ENCODE peak calls at places on chromosomes 7 and 10, in seven cellular contexts. One of them, this sample, is unnamed.

GRCh38 chr10:49652416-49653385 is 26.8 kb upstream of the C10orf53 start:
- DNase-seq in NCI-H2081: no peak
- DNase-seq in CD8-positive, alpha-beta memory T cell: no peak
- DNase-seq in nephron progenitor cell: no peak
- DNase-seq in Kasumi-1: no peak
- DNase-seq in glutamatergic neuron: no peak
- DNase-seq in Calu3: no peak
- DNase-seq in this sample: no peak

GRCh38 chr7:21719846-21720245 is 177.0 kb downstream of the DNAH11 start:
- DNase-seq in Calu3: no peak
- DNase-seq in nephron progenitor cell: no peak
- DNase-seq in glutamatergic neuron: no peak
- DNase-seq in Kasumi-1: no peak
- DNase-seq in NCI-H2081: no peak
- DNase-seq in CD8-positive, alpha-beta memory T cell: no peak
- DNase-seq in this sample: no peak

GRCh38 chr10:114647545-114648138 is 10.4 kb downstream of the ABLIM1 start:
- DNase-seq in CD8-positive, alpha-beta memory T cell: no peak
- DNase-seq in Calu3: no peak
- DNase-seq in NCI-H2081: no peak
- DNase-seq in Kasumi-1: no peak
- DNase-seq in nephron progenitor cell: no peak
- DNase-seq in glutamatergic neuron: no peak
- DNase-seq in this sample: no peak

GRCh38 chr7:142569851-142570250 is 179.4 kb upstream of the PRSS1 start:
- DNase-seq in NCI-H2081: no peak
- DNase-seq in Kasumi-1: no peak
- DNase-seq in nephron progenitor cell: no peak
- DNase-seq in CD8-positive, alpha-beta memory T cell: no peak
- DNase-seq in glutamatergic neuron: no peak
- DNase-seq in Calu3: no peak
- DNase-seq in this sample: no peak

GRCh38 chr7:22842383-22842903 is 19.8 kb upstream of the TOMM7 start:
- DNase-seq in nephron progenitor cell: no peak
- DNase-seq in Kasumi-1: no peak
- DNase-seq in Calu3: no peak
- DNase-seq in NCI-H2081: no peak
- DNase-seq in glutamatergic neuron: no peak
- DNase-seq in CD8-positive, alpha-beta memory T cell: no peak
- DNase-seq in this sample: no peak

GRCh38 chr10:16259726-16260125 is 177.1 kb upstream of the PTER start:
- DNase-seq in NCI-H2081: no peak
- DNase-seq in glutamatergic neuron: no peak
- DNase-seq in Kasumi-1: no peak
- DNase-seq in CD8-positive, alpha-beta memory T cell: no peak
- DNase-seq in Calu3: no peak
- DNase-seq in nephron progenitor cell: no peak
- DNase-seq in this sample: no peak

GRCh38 chr7:30163231-30163894 is 28.6 kb downstream of the MTURN start:
- DNase-seq in NCI-H2081: peak; percentile 51
- DNase-seq in Calu3: no peak
- DNase-seq in Kasumi-1: peak; percentile 68
- DNase-seq in CD8-positive, alpha-beta memory T cell: peak; percentile 58
- DNase-seq in nephron progenitor cell: no peak
- DNase-seq in glutamatergic neuron: no peak
- DNase-seq in this sample: no peak

GRCh38 chr10:71077143-71077581 is 135.2 kb upstream of the UNC5B start:
- DNase-seq in CD8-positive, alpha-beta memory T cell: no peak
- DNase-seq in nephron progenitor cell: no peak
- DNase-seq in Kasumi-1: no peak
- DNase-seq in glutamatergic neuron: no peak
- DNase-seq in NCI-H2081: no peak
- DNase-seq in Calu3: no peak
- DNase-seq in this sample: no peak

GRCh38 chr10:96834121-96834520 is 2.0 kb downstream of the LCOR start:
- DNase-seq in Calu3: no peak
- DNase-seq in nephron progenitor cell: no peak
- DNase-seq in CD8-positive, alpha-beta memory T cell: no peak
- DNase-seq in NCI-H2081: no peak
- DNase-seq in Kasumi-1: no peak
- DNase-seq in glutamatergic neuron: no peak
- DNase-seq in this sample: no peak

GRCh38 chr10:27496137-27496536 is 8.0 kb upstream of the RAB18 start:
- DNase-seq in Calu3: no peak
- DNase-seq in CD8-positive, alpha-beta memory T cell: no peak
- DNase-seq in NCI-H2081: no peak
- DNase-seq in nephron progenitor cell: no peak
- DNase-seq in glutamatergic neuron: no peak
- DNase-seq in Kasumi-1: no peak
- DNase-seq in this sample: no peak

GRCh38 chr10:60524541-60524940 is 134.9 kb upstream of the ANK3 start:
- DNase-seq in Kasumi-1: no peak
- DNase-seq in NCI-H2081: no peak
- DNase-seq in Calu3: no peak
- DNase-seq in glutamatergic neuron: no peak
- DNase-seq in CD8-positive, alpha-beta memory T cell: no peak
- DNase-seq in nephron progenitor cell: no peak
- DNase-seq in this sample: no peak

GRCh38 chr7:133436014-133436428 is 183.1 kb downstream of the EXOC4 start:
- DNase-seq in nephron progenitor cell: no peak
- DNase-seq in NCI-H2081: no peak
- DNase-seq in Kasumi-1: no peak
- DNase-seq in Calu3: no peak
- DNase-seq in CD8-positive, alpha-beta memory T cell: no peak
- DNase-seq in glutamatergic neuron: no peak
- DNase-seq in this sample: peak; percentile 37